ENCODE peak calls at places on chromosomes 11 and 22, in four cellular contexts. K is body of pancreas, J is stomach, M is Calu3. N is an unnamed sample.

GRCh38 chr11:117096140-117096972 is 1.9 kb downstream of the SIK3 start:
- DNase-seq in J (no peak), K (no peak), M (no peak), N (peak; percentile 92)

GRCh38 chr11:58395581-58395980 is 11.1 kb downstream of the OR5B3 start:
- DNase-seq in M (no peak), J (no peak), K (no peak), N (no peak)

GRCh38 chr11:16577490-16577889 is 161.0 kb upstream of the C11orf58 start:
- DNase-seq in M (no peak), K (no peak), J (no peak), N (no peak)

GRCh38 chr11:109320595-109320994 is 101.4 kb upstream of the C11orf87 start:
- DNase-seq in K (no peak), M (no peak), J (no peak), N (no peak)

GRCh38 chr22:40325315-40325714 is 21.0 kb upstream of the ADSL start:
- DNase-seq in J (no peak), M (no peak), K (no peak), N (no peak)

GRCh38 chr22:38240734-38241252 is 32.0 kb downstream of the TMEM184B start:
- DNase-seq in K (peak; percentile 74), J (peak; percentile 71), M (peak; percentile 74), N (no peak)

GRCh38 chr11:35036642-35037041 is 102.3 kb upstream of the CD44 start:
- DNase-seq in M (no peak), J (no peak), K (no peak), N (peak; percentile 91)

GRCh38 chr11:5910521-5910920 is 17.5 kb downstream of the OR52E5 start:
- DNase-seq in K (no peak), J (no peak), M (no peak), N (no peak)

GRCh38 chr22:17997456-17997855 is 26.9 kb downstream of the MICAL3 start:
- DNase-seq in K (no peak), J (no peak), M (no peak), N (no peak)

GRCh38 chr22:22371031-22371541 is 126.5 kb downstream of the VPREB1 start:
- DNase-seq in M (no peak), K (no peak), J (no peak), N (peak; percentile 13)

GRCh38 chr11:117230286-117230961 is 1.4 kb downstream of the PCSK7 start:
- DNase-seq in J (no peak), M (no peak), K (no peak), N (peak; percentile 48)

GRCh38 chr11:73818838-73819237 is 31.2 kb downstream of the MRPL48 start:
- DNase-seq in M (no peak), J (no peak), K (no peak), N (no peak)

GRCh38 chr11:118907051-118907748 is 18.5 kb downstream of the BCL9L start:
- DNase-seq in J (peak; percentile 92), K (peak; percentile 89), M (peak; percentile 88), N (peak; percentile 83)

GRCh38 chr22:44260216-44261035 is 52.3 kb downstream of the SHISAL1 start:
- DNase-seq in K (no peak), J (no peak), M (no peak), N (no peak)

GRCh38 chr11:45053736-45054446 is 92.5 kb upstream of the PRDM11 start:
- DNase-seq in J (no peak), M (no peak), K (no peak), N (no peak)

GRCh38 chr11:70251583-70252285 is 18.8 kb upstream of the PPFIA1 start:
- DNase-seq in J (no peak), K (no peak), M (no peak), N (no peak)

GRCh38 chr11:118659956-118660645 is 19.3 kb downstream of the TREH start:
- DNase-seq in M (no peak), J (no peak), K (no peak), N (no peak)

GRCh38 chr11:34513674-34513995 is at the start of gene ELF5:
- DNase-seq in K (no peak), M (no peak), J (no peak), N (no peak)

GRCh38 chr11:134543144-134544044 is 131.4 kb upstream of the B3GAT1 start:
- DNase-seq in M (no peak), J (no peak), K (no peak), N (no peak)

GRCh38 chr22:19463491-19464469 is 15.2 kb downstream of the UFD1 start:
- DNase-seq in M (no peak), J (no peak), K (no peak), N (no peak)

GRCh38 chr11:64285885-64286800 is 495 bp downstream of the GPR137 start:
- DNase-seq in J (no peak), M (peak; percentile 56), K (peak; percentile 82), N (peak; percentile 42)

GRCh38 chr11:116808262-116809175 is 14.6 kb downstream of the APOA4 start:
- DNase-seq in K (peak; percentile 84), J (peak; percentile 81), M (no peak), N (no peak)

GRCh38 chr11:34501500-34501899 is 12.1 kb downstream of the ELF5 start:
- DNase-seq in J (no peak), M (no peak), K (no peak), N (peak; percentile 64)

DNA sequence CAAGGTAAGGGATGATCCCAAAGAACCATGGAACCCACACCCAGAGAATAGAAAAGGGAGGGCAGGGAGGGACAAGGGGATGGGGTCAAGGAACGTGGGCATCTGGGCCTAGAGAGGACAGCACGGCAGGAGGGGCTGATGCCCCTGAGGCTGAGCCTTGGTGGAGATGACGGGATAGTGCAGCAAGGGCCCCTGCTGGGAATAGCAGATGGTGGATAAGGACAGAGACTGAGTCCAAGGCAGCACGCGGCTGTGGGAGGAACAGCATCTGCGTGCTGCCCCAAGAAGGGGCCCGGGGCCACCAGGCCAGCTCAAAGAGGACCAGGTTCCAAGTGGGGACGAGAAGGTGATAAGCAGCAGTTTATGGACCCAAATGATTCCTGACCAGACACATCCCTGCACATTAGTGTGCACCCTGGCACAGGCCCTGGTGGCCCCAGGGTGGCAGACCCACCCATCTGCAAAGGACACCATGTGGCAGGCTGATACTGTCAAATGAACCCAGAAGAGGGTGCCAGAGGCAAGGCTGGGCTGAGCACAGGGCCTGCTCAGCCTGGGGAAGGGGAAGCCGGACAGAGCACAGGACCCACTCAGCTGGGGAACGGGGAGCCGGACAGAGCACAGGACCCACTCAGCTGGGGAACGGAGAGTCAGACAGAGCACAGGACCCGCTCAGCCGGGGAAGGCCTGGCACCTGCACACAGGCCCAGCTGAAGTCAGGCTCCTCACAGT is 12.8 kb upstream of the TESMIN start:
- DNase-seq in M (no peak), J (no peak), K (no peak), N (no peak)
- TF ChIP-seq CTCF in M (no peak), J (no peak), K (no peak), N (no peak)

DNA sequence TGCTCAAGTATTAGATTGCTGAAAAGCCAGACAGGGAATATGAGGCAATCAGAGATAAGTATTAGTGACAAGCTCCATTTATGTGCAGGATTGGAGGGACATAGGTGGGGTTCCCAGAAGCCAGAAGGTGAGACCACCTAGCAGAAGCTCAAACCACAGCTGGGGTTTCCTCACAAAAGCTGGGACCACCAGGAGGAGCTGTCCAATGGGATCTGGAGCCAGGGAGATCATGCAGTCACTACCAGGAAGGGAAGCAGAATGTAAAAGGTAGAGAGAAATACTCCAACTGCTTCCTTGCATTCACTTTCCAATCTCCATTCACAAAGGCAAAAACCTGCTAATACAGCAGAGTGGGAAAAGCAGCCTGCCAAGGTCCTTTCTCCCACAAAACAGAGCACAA is 5.2 kb upstream of the FSHB start:
- DNase-seq in K (no peak), J (no peak), M (no peak), N (no peak)
- TF ChIP-seq CTCF in K (no peak), J (no peak), M (no peak), N (no peak)

GRCh38 chr22:28112548-28113043 is 193.5 kb upstream of the PITPNB start:
- DNase-seq in J (no peak), M (peak; percentile 32), K (peak; percentile 45), N (peak; percentile 42)
- TF ChIP-seq CTCF in J (peak; percentile 28), M (peak; percentile 39), K (peak; percentile 77), N (peak; percentile 58)

DNA sequence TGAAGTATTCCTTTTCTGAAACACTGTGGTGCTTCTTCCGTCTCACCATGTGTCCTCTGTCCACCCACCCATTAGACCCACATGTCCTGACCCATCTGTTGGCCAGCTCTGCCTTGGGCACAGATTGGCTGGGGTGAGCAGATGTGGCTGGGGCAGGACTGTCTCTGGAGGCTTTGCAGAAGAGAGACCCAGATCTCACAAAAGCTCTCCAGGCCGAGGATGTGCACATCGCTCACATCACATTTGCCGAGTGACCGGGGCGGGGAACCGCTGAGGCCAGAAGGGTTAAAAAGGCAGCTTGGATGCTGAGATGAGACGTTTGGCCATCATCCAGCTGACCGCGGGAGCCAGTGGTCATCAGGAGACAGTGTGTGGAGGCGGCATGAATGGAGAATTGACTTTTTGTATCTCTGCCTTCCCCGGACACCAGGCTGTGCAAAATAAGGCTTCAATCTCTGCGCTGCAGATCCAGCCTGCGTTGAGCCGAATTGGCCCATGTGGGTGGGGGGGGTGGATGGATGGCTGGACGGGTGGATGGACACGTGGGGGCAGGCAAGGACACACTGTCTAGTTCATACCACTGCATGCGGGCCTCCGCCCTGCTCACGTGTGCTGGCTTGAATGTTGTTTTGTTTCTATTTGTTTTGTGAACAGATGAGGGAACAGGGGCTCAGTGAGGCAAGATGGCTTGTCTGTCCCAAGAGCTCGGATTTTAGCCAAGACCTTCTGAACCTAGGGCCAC is 6.1 kb downstream of the IFITM10 start:
- DNase-seq in M (no peak), J (no peak), K (no peak), N (no peak)
- TF ChIP-seq CTCF in M (no peak), J (no peak), K (no peak), N (no peak)

GRCh38 chr22:25053153-25053805 is 100.8 kb downstream of the KIAA1671 start:
- DNase-seq in K (no peak), J (no peak), M (no peak), N (no peak)
- TF ChIP-seq CTCF in K (no peak), J (no peak), M (no peak), N (no peak)

GRCh38 chr11:66845876-66846212 is 2.6 kb downstream of the RCE1 start:
- DNase-seq in J (peak; percentile 21), M (no peak), K (no peak), N (no peak)
- TF ChIP-seq CTCF in J (no peak), M (no peak), K (no peak), N (no peak)

DNA sequence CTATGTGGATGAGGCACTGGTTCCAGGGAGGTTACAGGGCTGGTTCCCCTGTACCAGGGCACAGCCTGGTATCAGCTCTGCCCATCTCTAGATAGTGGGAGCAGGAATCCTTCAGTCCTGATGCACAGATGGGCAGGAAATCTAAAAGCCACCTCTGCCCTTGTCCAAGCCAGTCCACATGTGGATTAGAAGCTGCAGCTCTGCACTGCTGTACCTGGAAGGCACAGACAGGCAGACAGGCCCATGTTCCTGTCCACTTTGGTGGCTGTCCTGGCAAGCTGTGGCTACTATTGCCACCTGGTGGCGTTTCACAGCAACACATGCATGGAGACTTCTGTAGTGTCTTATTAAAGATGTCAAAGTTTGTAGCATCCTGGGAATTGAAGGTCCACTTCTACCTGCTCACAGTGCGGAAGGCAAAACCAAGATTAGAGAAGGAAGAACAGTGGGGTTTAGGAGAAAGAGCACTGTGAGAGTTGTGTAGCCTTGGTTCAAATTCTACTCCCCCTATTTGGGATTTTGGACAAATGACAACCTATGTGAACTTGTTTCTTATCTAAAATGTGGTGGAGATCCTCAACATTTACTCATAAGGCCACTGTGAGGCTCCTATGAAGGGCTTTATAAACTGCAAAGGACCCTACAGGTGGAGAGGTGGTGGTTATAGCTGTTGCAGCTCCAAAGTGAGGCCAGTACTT is 30.1 kb downstream of the NAV2 start:
- DNase-seq in K (peak; percentile 87), M (peak; percentile 81), J (peak; percentile 84), N (peak; percentile 67)
- TF ChIP-seq CTCF in K (peak; percentile 96), M (peak; percentile 92), J (peak; percentile 84), N (peak; percentile 72)